ENCODE peak calls at places on chromosomes 12 and 14, in five cellular contexts. P is HCT116, G is adrenal gland, M is A549, C is IMR-90. F is an unnamed sample.

GRCh38 chr12:6078378-6079083 is 45.9 kb downstream of the VWF start:
- DNase-seq in M (no peak), P (no peak), G (no peak), C (no peak), F (no peak)

GRCh38 chr14:89340200-89340667 is 76.8 kb downstream of the FOXN3 start:
- DNase-seq in M (no peak), G (no peak), P (no peak), C (peak), F (no peak)

GRCh38 chr12:49130151-49131050 is 794 bp downstream of the TUBA1B start:
- DNase-seq in C (peak), P (peak), G (peak), M (peak), F (peak)

GRCh38 chr12:8996682-8997405 is 7.5 kb downstream of the KLRG1 start:
- DNase-seq in M (no peak), P (no peak), C (peak), G (peak), F (peak)

GRCh38 chr14:87935895-87936294 is 57.1 kb downstream of the GALC start:
- DNase-seq in P (no peak), G (no peak), M (no peak), C (no peak), F (no peak)

GRCh38 chr12:67469666-67470065 is 178.9 kb upstream of the DYRK2 start:
- DNase-seq in M (no peak), C (no peak), P (no peak), G (no peak), F (no peak)

GRCh38 chr14:106210650-106211049 is 684.3 kb downstream of the TMEM121 start:
- DNase-seq in P (no peak), G (no peak), C (no peak), M (no peak), F (peak)

GRCh38 chr14:45891417-45892080 is 638.5 kb upstream of the MIS18BP1 start:
- DNase-seq in M (no peak), P (no peak), G (peak), C (no peak), F (peak)

GRCh38 chr12:54262403-54262925 is 17.5 kb downstream of the CBX5 start:
- DNase-seq in C (peak), G (peak), P (no peak), M (peak), F (peak)

GRCh38 chr12:172732-173161 is 41.2 kb downstream of the SLC6A12 start:
- DNase-seq in P (no peak), G (no peak), M (no peak), C (no peak), F (no peak)
- H3K27ac ChIP-seq in P (no peak), G (no peak), M (no peak), C (no peak), F (no peak)

GRCh38 chr12:56258068-56258819 is at the start of gene ANKRD52:
- DNase-seq in G (peak), M (peak), P (no peak), C (peak), F (peak)
- TF ChIP-seq POLR2A in G (no peak), M (peak), P (no peak), C (no peak), F (no peak)

DNA sequence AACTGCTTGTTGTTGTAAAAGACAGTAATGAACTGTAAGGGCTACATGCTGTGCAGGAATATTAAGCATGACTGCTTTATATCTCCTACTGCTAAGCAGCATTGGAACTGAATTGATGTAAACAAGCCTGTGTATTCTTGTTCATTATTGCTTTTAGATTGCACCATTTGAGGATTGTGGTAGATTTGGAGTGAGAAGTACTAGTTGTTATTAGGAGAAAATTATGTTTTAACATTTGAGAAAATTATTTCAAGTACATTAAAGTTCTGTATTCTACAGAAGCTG is 212.7 kb downstream of the ERC1 start:
- DNase-seq in G (no peak), M (no peak), C (no peak), P (no peak), F (no peak)
- H3K27ac ChIP-seq in G (peak), M (no peak), C (no peak), P (no peak), F (peak)

GRCh38 chr12:108560752-108561719 is at the start of gene SART3:
- DNase-seq in G (peak), C (peak), P (peak), M (peak), F (peak)
- TF ChIP-seq POLR2A in G (peak), C (peak), P (peak), M (peak), F (no peak)

GRCh38 chr12:13223176-13223806 is 26.8 kb downstream of the EMP1 start:
- DNase-seq in G (no peak), P (no peak), M (peak), C (peak), F (no peak)
- H3K27ac ChIP-seq in G (no peak), P (no peak), M (peak), C (peak), F (no peak)

GRCh38 chr14:64220466-64220865 is 73.7 kb downstream of the ESR2 start:
- DNase-seq in M (no peak), G (peak), P (no peak), C (no peak), F (peak)
- TF ChIP-seq POLR2A in M (no peak), G (no peak), P (no peak), C (no peak), F (no peak)

GRCh38 chr14:23559921-23560520 is 4.0 kb downstream of the THTPA start:
- DNase-seq in G (no peak), C (no peak), M (no peak), P (no peak), F (no peak)

GRCh38 chr14:23563473-23564180 is 4.0 kb downstream of the AP1G2 start:
- DNase-seq in P (no peak), M (no peak), C (no peak), G (no peak), F (no peak)

GRCh38 chr14:23562822-23563472 is 4.6 kb downstream of the AP1G2 start:
- DNase-seq in G (peak), C (peak), P (no peak), M (peak), F (peak)

GRCh38 chr14:23561259-23561658 is 5.2 kb downstream of the THTPA start:
- DNase-seq in G (no peak), M (no peak), C (no peak), P (no peak), F (no peak)

DNA sequence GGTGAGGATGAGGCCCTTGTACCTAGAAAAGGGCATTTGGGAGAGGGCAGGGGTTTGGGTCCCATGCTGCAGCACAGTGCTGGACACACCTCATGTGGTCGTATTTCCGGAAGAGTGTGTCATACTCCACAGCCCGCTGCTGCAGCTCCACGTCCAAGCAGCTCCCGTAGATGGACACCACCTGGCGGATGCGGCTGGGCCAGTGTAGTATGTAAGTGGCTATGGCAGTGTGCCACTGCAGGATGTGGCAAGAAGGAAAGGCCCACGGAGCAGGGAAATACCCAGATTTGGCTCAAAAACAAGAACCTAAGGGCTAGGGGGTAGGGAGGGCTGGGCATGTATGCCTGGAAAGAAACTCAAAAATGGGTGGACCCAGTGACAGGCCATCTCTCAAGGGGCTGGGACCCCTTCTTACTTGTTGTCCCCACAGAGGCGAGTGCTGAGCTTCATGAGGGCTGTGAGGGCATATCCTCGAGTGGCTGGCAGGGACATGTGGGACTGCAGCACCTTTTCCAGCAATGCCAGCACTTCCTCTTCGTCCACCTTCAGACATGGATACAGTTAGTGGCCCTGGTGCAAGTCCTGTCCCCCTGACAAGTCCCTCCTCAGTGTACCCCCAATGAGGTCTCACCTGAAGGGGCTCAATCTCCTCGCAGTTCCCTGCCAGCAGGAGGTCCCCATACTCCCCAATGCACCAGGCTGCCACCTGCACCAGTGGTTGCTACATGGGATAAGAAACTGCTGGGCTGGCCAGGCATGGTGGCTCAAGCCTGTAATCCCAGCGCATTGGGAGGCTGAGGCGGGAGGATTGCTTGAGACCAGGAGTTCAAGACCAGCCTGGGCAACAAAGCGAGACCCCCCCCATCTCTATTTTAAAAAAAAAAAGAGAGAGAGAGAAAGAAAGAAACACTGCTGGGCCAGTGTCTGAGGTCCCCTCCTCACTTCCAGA is 5.4 kb downstream of the AP1G2 start:
- DNase-seq in M (no peak), P (no peak), G (no peak), C (no peak), F (no peak)
- H3K27ac ChIP-seq in M (no peak), P (no peak), G (peak), C (no peak), F (no peak)

GRCh38 chr12:19431407-19432308 is 7.6 kb upstream of the AEBP2 start:
- DNase-seq in M (peak), C (peak), G (no peak), P (no peak), F (no peak)

GRCh38 chr12:19432309-19433170 is 6.8 kb upstream of the AEBP2 start:
- DNase-seq in M (no peak), P (no peak), C (no peak), G (no peak), F (no peak)

GRCh38 chr12:19436931-19437330 is 2.4 kb upstream of the AEBP2 start:
- DNase-seq in P (no peak), G (no peak), M (no peak), C (no peak), F (no peak)

GRCh38 chr12:19435831-19436497 is 3.3 kb upstream of the AEBP2 start:
- DNase-seq in P (no peak), M (no peak), C (no peak), G (peak), F (no peak)

GRCh38 chr12:19434538-19434937 is 4.8 kb upstream of the AEBP2 start:
- DNase-seq in P (no peak), M (no peak), C (no peak), G (no peak), F (no peak)
- TF ChIP-seq POLR2A in P (no peak), M (no peak), C (no peak), G (no peak), F (no peak)

F was measured in testis.